ENCODE peak calls at places on chromosomes 2 and 18, in six cellular contexts. H is stimulated activated CD8-positive, alpha-beta memory T cell treated with anti-CD3 and anti-CD28 coated beads, Interleukin-4, amount 100 ng/mL, for 48 hours; J is activated T-cell treated with anti-CD3 and anti-CD28 coated beads for 1 hour; B is cardiac muscle cell; Q is dorsolateral prefrontal cortex; L is H54. W is an unnamed sample.
A peak's percentile ranks its signal among the peaks of the same experiment; 100 is the strongest.

GRCh38 chr2:24745825-24746224 is 47.4 kb downstream of the PTRHD1 start:
- DNase-seq in L (no peak), H (no peak), Q (no peak), B (no peak), J (no peak), W (no peak)

GRCh38 chr2:218407717-218408116 is 8.0 kb downstream of the CTDSP1 start:
- DNase-seq in B (no peak), L (no peak), Q (no peak), J (no peak), H (no peak), W (no peak)

GRCh38 chr2:47373747-47374146 is 29.2 kb upstream of the MSH2 start:
- DNase-seq in Q (peak; percentile 35), H (no peak), L (no peak), J (no peak), B (no peak), W (no peak)

GRCh38 chr2:133431289-133431688 is 137.0 kb downstream of the NCKAP5 start:
- DNase-seq in Q (no peak), J (no peak), H (no peak), B (no peak), L (no peak), W (no peak)

GRCh38 chr2:211611061-211611518 is 927.5 kb downstream of the ERBB4 start:
- DNase-seq in H (no peak), J (no peak), L (peak; percentile 2), B (no peak), Q (no peak), W (no peak)

GRCh38 chr2:68742638-68743037 is 8.0 kb downstream of the ARHGAP25 start:
- DNase-seq in Q (no peak), L (no peak), J (no peak), B (no peak), H (no peak), W (no peak)

GRCh38 chr18:21682276-21683051 is 22.1 kb downstream of the ABHD3 start:
- DNase-seq in Q (no peak), L (no peak), B (peak; percentile 83), H (peak; percentile 39), J (peak; percentile 3), W (no peak)

GRCh38 chr2:118936936-118937335 is 5.1 kb upstream of the MARCO start:
- DNase-seq in H (no peak), J (no peak), Q (no peak), L (no peak), B (no peak), W (no peak)

GRCh38 chr2:172710584-172711024 is 25.0 kb upstream of the RAPGEF4 start:
- DNase-seq in L (peak; percentile 32), J (peak; percentile 24), B (peak; percentile 56), Q (peak; percentile 50), H (peak; percentile 53), W (no peak)

GRCh38 chr2:203740741-203741363 is 34.4 kb downstream of the CD28 start:
- DNase-seq in B (no peak), H (no peak), Q (no peak), L (no peak), J (no peak), W (no peak)

GRCh38 chr18:13276530-13277520 is 58.3 kb downstream of the LDLRAD4 start:
- DNase-seq in B (no peak), L (no peak), J (no peak), H (no peak), Q (no peak), W (peak; percentile 95)

GRCh38 chr2:210007895-210008294 is 5.5 kb downstream of the RPE start:
- DNase-seq in H (no peak), J (no peak), B (no peak), L (no peak), Q (no peak), W (no peak)

GRCh38 chr2:114400890-114401289 is 41.6 kb upstream of the DPP10 start:
- DNase-seq in B (no peak), Q (no peak), H (no peak), J (no peak), L (no peak), W (no peak)

W was measured in C1 segment of cervical spinal cord.